ENCODE peak calls at places on chromosomes 11 and 22, in seven cellular contexts. Q, X, U, F, W, J and V are unnamed samples.

GRCh38 chr11:65643971-65644370 is 6.1 kb downstream of the SIPA1 start:
- DNase-seq in J (no peak), F (no peak), X (no peak), Q (no peak), W (no peak), U (no peak), V (no peak)

GRCh38 chr11:10604340-10604748 is 35.9 kb upstream of the LYVE1 start:
- DNase-seq in J (no peak), Q (no peak), F (peak; percentile 76), W (no peak), U (no peak), X (no peak), V (no peak)

GRCh38 chr11:125932301-125932700 is 13.5 kb upstream of the VSIG10L2 start:
- DNase-seq in F (no peak), X (no peak), W (no peak), Q (no peak), J (no peak), U (no peak), V (no peak)

GRCh38 chr11:9004310-9004945 is 627 bp upstream of the NRIP3 start:
- DNase-seq in X (no peak), Q (peak; percentile 14), W (no peak), F (no peak), J (no peak), U (peak; percentile 9), V (no peak)

GRCh38 chr22:44284711-44285110 is 28.0 kb downstream of the SHISAL1 start:
- DNase-seq in Q (no peak), F (no peak), X (no peak), U (no peak), W (no peak), J (no peak), V (no peak)

GRCh38 chr22:29710922-29711593 is 8.7 kb upstream of the CABP7 start:
- DNase-seq in F (no peak), W (no peak), Q (no peak), X (no peak), U (no peak), J (no peak), V (no peak)

GRCh38 chr22:39055658-39056057 is 15.0 kb downstream of the APOBEC3F start:
- DNase-seq in W (no peak), F (no peak), U (no peak), X (no peak), J (no peak), Q (no peak), V (no peak)

GRCh38 chr11:35126000-35126878 is 12.7 kb upstream of the CD44 start:
- DNase-seq in X (no peak), F (no peak), Q (no peak), J (no peak), W (no peak), U (no peak), V (no peak)

GRCh38 chr11:2586793-2587131 is 113.0 kb downstream of the KCNQ1OT1 start:
- DNase-seq in Q (no peak), U (no peak), F (no peak), X (no peak), J (no peak), W (no peak), V (no peak)

GRCh38 chr11:115924744-115925567 is 420.7 kb upstream of the CADM1 start:
- DNase-seq in F (no peak), W (no peak), J (no peak), X (no peak), U (no peak), Q (no peak), V (no peak)

GRCh38 chr11:12449961-12450715 is 72.8 kb downstream of the PARVA start:
- DNase-seq in U (no peak), X (no peak), W (no peak), F (peak; percentile 68), J (no peak), Q (no peak), V (no peak)

GRCh38 chr11:114821626-114822025 is 143.3 kb downstream of the NXPE2 start:
- DNase-seq in Q (no peak), W (no peak), U (no peak), X (no peak), J (no peak), F (no peak), V (no peak)

GRCh38 chr11:45922425-45923082 is at the start of gene LARGE2:
- DNase-seq in Q (peak; percentile 29), W (no peak), X (no peak), F (no peak), U (no peak), J (no peak), V (no peak)

GRCh38 chr11:29914203-29914930 is 102.5 kb downstream of the KCNA4 start:
- DNase-seq in J (no peak), F (no peak), X (peak; percentile 2), U (no peak), Q (no peak), W (no peak), V (no peak)